ENCODE peak calls at places on chromosome 18, in nine cellular contexts. One of them, this sample, is unnamed.

GRCh38 chr18:63553117-63553516 is 10.9 kb downstream of the SERPINB12 start:
- DNase-seq in endothelial cell of umbilical vein: no peak
- DNase-seq in iPS DF 19.7: no peak
- DNase-seq in WERI-Rb-1: no peak
- DNase-seq in CD4-positive, alpha-beta T cell: no peak
- DNase-seq in ELR: peak; percentile 69
- DNase-seq in RPMI7951: peak; percentile 62
- DNase-seq in A172: peak; percentile 11
- DNase-seq in NCI-H146: no peak
- DNase-seq in this sample: no peak

GRCh38 chr18:68152770-68153169 is 562.1 kb downstream of the TMX3 start:
- DNase-seq in endothelial cell of umbilical vein: no peak
- DNase-seq in ELR: no peak
- DNase-seq in A172: no peak
- DNase-seq in iPS DF 19.7: peak; percentile 47
- DNase-seq in CD4-positive, alpha-beta T cell: no peak
- DNase-seq in WERI-Rb-1: no peak
- DNase-seq in NCI-H146: peak; percentile 45
- DNase-seq in RPMI7951: no peak
- DNase-seq in this sample: no peak

GRCh38 chr18:4854664-4855063 is 342.4 kb downstream of the AKAIN1 start:
- DNase-seq in NCI-H146: no peak
- DNase-seq in ELR: no peak
- DNase-seq in endothelial cell of umbilical vein: no peak
- DNase-seq in CD4-positive, alpha-beta T cell: no peak
- DNase-seq in iPS DF 19.7: peak; percentile 54
- DNase-seq in RPMI7951: no peak
- DNase-seq in A172: no peak
- DNase-seq in WERI-Rb-1: no peak
- DNase-seq in this sample: no peak

GRCh38 chr18:50097702-50098101 is 97.2 kb downstream of the MYO5B start:
- DNase-seq in NCI-H146: no peak
- DNase-seq in iPS DF 19.7: no peak
- DNase-seq in RPMI7951: no peak
- DNase-seq in A172: no peak
- DNase-seq in ELR: peak; percentile 37
- DNase-seq in WERI-Rb-1: no peak
- DNase-seq in CD4-positive, alpha-beta T cell: no peak
- DNase-seq in endothelial cell of umbilical vein: no peak
- DNase-seq in this sample: no peak

GRCh38 chr18:26978812-26979341 is 113.4 kb upstream of the AQP4 start:
- DNase-seq in RPMI7951: no peak
- DNase-seq in ELR: no peak
- DNase-seq in CD4-positive, alpha-beta T cell: no peak
- DNase-seq in endothelial cell of umbilical vein: no peak
- DNase-seq in NCI-H146: no peak
- DNase-seq in iPS DF 19.7: no peak
- DNase-seq in WERI-Rb-1: no peak
- DNase-seq in A172: no peak
- DNase-seq in this sample: no peak

GRCh38 chr18:48304906-48305693 is 104.1 kb downstream of the ZBTB7C start:
- DNase-seq in iPS DF 19.7: no peak
- DNase-seq in endothelial cell of umbilical vein: no peak
- DNase-seq in RPMI7951: no peak
- DNase-seq in CD4-positive, alpha-beta T cell: no peak
- DNase-seq in A172: no peak
- DNase-seq in ELR: no peak
- DNase-seq in NCI-H146: peak; percentile 91
- DNase-seq in WERI-Rb-1: no peak
- DNase-seq in this sample: no peak

GRCh38 chr18:21682276-21683051 is 22.1 kb downstream of the ABHD3 start:
- DNase-seq in WERI-Rb-1: no peak
- DNase-seq in NCI-H146: no peak
- DNase-seq in ELR: peak; percentile 56
- DNase-seq in CD4-positive, alpha-beta T cell: no peak
- DNase-seq in iPS DF 19.7: no peak
- DNase-seq in RPMI7951: peak; percentile 71
- DNase-seq in endothelial cell of umbilical vein: peak; percentile 74
- DNase-seq in A172: no peak
- DNase-seq in this sample: peak; percentile 55

GRCh38 chr18:32122039-32122438 is 30.4 kb downstream of the RNF138 start:
- DNase-seq in iPS DF 19.7: no peak
- DNase-seq in RPMI7951: no peak
- DNase-seq in endothelial cell of umbilical vein: no peak
- DNase-seq in NCI-H146: peak; percentile 34
- DNase-seq in WERI-Rb-1: no peak
- DNase-seq in CD4-positive, alpha-beta T cell: no peak
- DNase-seq in A172: no peak
- DNase-seq in ELR: no peak
- DNase-seq in this sample: no peak